ENCODE peak calls at places on chromosomes 13 and 19, in ten cellular contexts. I is mammary epithelial cell; B is left cardiac atrium; T is smooth muscle cell of the brain vasculature; P is frontal cortex; S is activated CD4-positive, alpha-beta T cell treated with anti-CD3 and anti-CD28 coated beads, Interleukin-2, amount 10 ng/mL, durations not matched to agents 7 days and 5 days; D is fibroblast of pulmonary artery; M is cardiac septum; J is osteoblast; R is effector memory CD4-positive, alpha-beta T cell. X is an unnamed sample.

GRCh38 chr13:86476656-86477055 is 677.4 kb upstream of the SLITRK6 start:
- DNase-seq in I (no peak), B (no peak), T (no peak), P (no peak), S (no peak), D (no peak), M (no peak), J (no peak), R (no peak), X (no peak)

GRCh38 chr19:3544742-3545668 is 6.0 kb downstream of the TEKTIP1 start:
- DNase-seq in I (peak), B (peak), T (no peak), P (peak), S (peak), D (peak), M (peak), J (peak), R (peak), X (peak)

GRCh38 chr13:106110241-106110855 is 425.1 kb downstream of the EFNB2 start:
- DNase-seq in I (no peak), B (no peak), T (no peak), P (no peak), S (no peak), D (no peak), M (no peak), J (no peak), R (no peak), X (no peak)

GRCh38 chr19:7942981-7943443 is 454 bp downstream of the TIMM44 start:
- DNase-seq in I (peak), B (no peak), T (no peak), P (no peak), S (no peak), D (peak), M (no peak), J (peak), R (no peak), X (no peak)

GRCh38 chr19:58182989-58183821 is at the start of gene ZNF274:
- DNase-seq in I (peak), B (peak), T (peak), P (peak), S (peak), D (peak), M (peak), J (peak), R (peak), X (peak)

GRCh38 chr13:101425623-101426022 is 9.3 kb upstream of the NALCN start:
- DNase-seq in I (no peak), B (no peak), T (no peak), P (no peak), S (no peak), D (no peak), M (no peak), J (no peak), R (no peak), X (no peak)

GRCh38 chr13:50393641-50394040 is 378.4 kb downstream of the KCNRG start:
- DNase-seq in I (no peak), B (no peak), T (no peak), P (no peak), S (no peak), D (peak), M (no peak), J (no peak), R (no peak), X (peak)

GRCh38 chr19:16529466-16530144 is 12.6 kb downstream of the CHERP start:
- DNase-seq in I (no peak), B (no peak), T (no peak), P (no peak), S (no peak), D (no peak), M (no peak), J (peak), R (no peak), X (no peak)

GRCh38 chr13:21638319-21639282 is 32.3 kb upstream of the FGF9 start:
- DNase-seq in I (peak), B (no peak), T (no peak), P (peak), S (peak), D (peak), M (no peak), J (no peak), R (no peak), X (peak)

GRCh38 chr19:45769821-45770191 is 754 bp upstream of the SIX5 start:
- DNase-seq in I (peak), B (peak), T (no peak), P (no peak), S (peak), D (peak), M (no peak), J (no peak), R (no peak), X (peak)

GRCh38 chr13:43363156-43363918 is 340.0 kb downstream of the DNAJC15 start:
- DNase-seq in I (no peak), B (no peak), T (no peak), P (no peak), S (no peak), D (peak), M (no peak), J (no peak), R (no peak), X (peak)

GRCh38 chr19:23769691-23770468 is 11.2 kb upstream of the ZNF681 start:
- DNase-seq in I (peak), B (no peak), T (no peak), P (no peak), S (no peak), D (no peak), M (no peak), J (no peak), R (no peak), X (no peak)

GRCh38 chr19:44857837-44858236 is 11.7 kb downstream of the NECTIN2 start:
- DNase-seq in I (no peak), B (no peak), T (no peak), P (no peak), S (no peak), D (no peak), M (no peak), J (no peak), R (no peak), X (no peak)

GRCh38 chr19:55353803-55354697 is 469 bp downstream of the COX6B2 start:
- DNase-seq in I (peak), B (peak), T (no peak), P (peak), S (peak), D (peak), M (peak), J (peak), R (peak), X (peak)

GRCh38 chr19:35013047-35013819 is 13.1 kb downstream of the GRAMD1A start:
- DNase-seq in I (peak), B (peak), T (no peak), P (peak), S (peak), D (peak), M (peak), J (peak), R (peak), X (peak)